ENCODE peak calls at places on chromosomes 7 and 10, in ten cellular contexts. A is T-helper 17 cell; N is activated T-cell treated with anti-CD3 and anti-CD28 coated beads, Interleukin-2, amount 50 U/mL, for 4 hours; B is chondrocyte; T is fibroblast of mammary gland; Y is RWPE1; F is cardiac muscle cell; Z is stromal cell of bone marrow; L is lung; Q is hepatic stellate cell. W is an unnamed sample.
A peak's percentile ranks its signal among the peaks of the same experiment; 100 is the strongest.

GRCh38 chr7:20283997-20284396 is 46.7 kb upstream of the ITGB8 start:
- DNase-seq in A (no peak), N (no peak), B (no peak), T (no peak), Y (no peak), F (no peak), Z (no peak), L (no peak), Q (no peak), W (no peak)

GRCh38 chr10:53403688-53404087 is 631.1 kb upstream of the MBL2 start:
- DNase-seq in A (no peak), N (no peak), B (no peak), T (no peak), Y (no peak), F (peak; percentile 20), Z (no peak), L (peak; percentile 39), Q (no peak), W (peak; percentile 0)

GRCh38 chr10:116766241-116767198 is 24.2 kb upstream of the HSPA12A start:
- DNase-seq in A (no peak), N (no peak), B (no peak), T (no peak), Y (no peak), F (no peak), Z (no peak), L (no peak), Q (no peak), W (no peak)

GRCh38 chr7:12267542-12267941 is 56.4 kb downstream of the TMEM106B start:
- DNase-seq in A (no peak), N (no peak), B (no peak), T (no peak), Y (no peak), F (no peak), Z (no peak), L (no peak), Q (no peak), W (no peak)

GRCh38 chr10:48684792-48685651 is at the start of gene WDFY4:
- DNase-seq in A (no peak), N (no peak), B (no peak), T (no peak), Y (no peak), F (no peak), Z (no peak), L (peak; percentile 49), Q (no peak), W (no peak)

GRCh38 chr10:80855348-80855971 is 317.8 kb downstream of the SH2D4B start:
- DNase-seq in A (no peak), N (no peak), B (no peak), T (no peak), Y (peak; percentile 8), F (peak; percentile 56), Z (no peak), L (no peak), Q (peak; percentile 2), W (no peak)

GRCh38 chr7:5681979-5682546 is 99.4 kb downstream of the RNF216 start:
- DNase-seq in A (no peak), N (no peak), B (peak; percentile 36), T (no peak), Y (no peak), F (no peak), Z (no peak), L (no peak), Q (no peak), W (no peak)

GRCh38 chr10:14670551-14671240 is 104.0 kb downstream of the FAM107B start:
- DNase-seq in A (no peak), N (no peak), B (no peak), T (peak; percentile 36), Y (no peak), F (no peak), Z (no peak), L (no peak), Q (peak; percentile 19), W (no peak)

GRCh38 chr7:158754746-158755444 is 50.3 kb upstream of the NCAPG2 start:
- DNase-seq in A (no peak), N (no peak), B (no peak), T (peak; percentile 24), Y (no peak), F (no peak), Z (no peak), L (no peak), Q (no peak), W (no peak)

GRCh38 chr10:6778992-6779701 is 199.1 kb upstream of the PRKCQ start:
- DNase-seq in A (no peak), N (no peak), B (no peak), T (peak; percentile 99), Y (peak; percentile 97), F (no peak), Z (peak; percentile 89), L (peak; percentile 41), Q (no peak), W (peak; percentile 97)

GRCh38 chr7:45644237-45644636 is 70.1 kb downstream of the ADCY1 start:
- DNase-seq in A (no peak), N (no peak), B (no peak), T (no peak), Y (no peak), F (no peak), Z (no peak), L (peak; percentile 26), Q (no peak), W (no peak)

GRCh38 chr10:97685395-97685958 is 1.6 kb downstream of the AVPI1 start:
- DNase-seq in A (no peak), N (no peak), B (no peak), T (peak; percentile 23), Y (peak; percentile 74), F (peak; percentile 48), Z (no peak), L (no peak), Q (no peak), W (no peak)

GRCh38 chr10:99709480-99710229 is 22.3 kb downstream of the COX15 start:
- DNase-seq in A (no peak), N (no peak), B (no peak), T (peak; percentile 67), Y (no peak), F (peak; percentile 73), Z (peak; percentile 55), L (no peak), Q (peak; percentile 44), W (peak; percentile 54)

GRCh38 chr10:4826788-4827324 is 849 bp downstream of the AKR1E2 start:
- DNase-seq in A (no peak), N (no peak), B (no peak), T (no peak), Y (no peak), F (no peak), Z (no peak), L (no peak), Q (no peak), W (no peak)

GRCh38 chr10:33309410-33309809 is 25.1 kb downstream of the NRP1 start:
- DNase-seq in A (no peak), N (no peak), B (no peak), T (no peak), Y (no peak), F (no peak), Z (no peak), L (no peak), Q (no peak), W (no peak)

GRCh38 chr7:1368682-1369571 is 90.3 kb downstream of the MICALL2 start:
- DNase-seq in A (no peak), N (no peak), B (peak; percentile 75), T (no peak), Y (peak; percentile 77), F (peak; percentile 79), Z (no peak), L (no peak), Q (no peak), W (no peak)

GRCh38 chr7:75843470-75844116 is 30.0 kb upstream of the CCL24 start:
- DNase-seq in A (no peak), N (no peak), B (no peak), T (no peak), Y (no peak), F (no peak), Z (no peak), L (no peak), Q (no peak), W (no peak)

GRCh38 chr10:128915630-128916029 is 551.4 kb upstream of the MGMT start:
- DNase-seq in A (no peak), N (no peak), B (no peak), T (no peak), Y (no peak), F (no peak), Z (no peak), L (no peak), Q (no peak), W (no peak)

GRCh38 chr7:116673504-116673865 is 1.5 kb downstream of the MET start:
- DNase-seq in A (no peak), N (no peak), B (no peak), T (no peak), Y (no peak), F (no peak), Z (no peak), L (no peak), Q (no peak), W (no peak)

GRCh38 chr10:6108631-6109443 is 20.0 kb downstream of the RBM17 start:
- DNase-seq in A (no peak), N (no peak), B (no peak), T (peak; percentile 59), Y (peak; percentile 49), F (peak; percentile 64), Z (no peak), L (no peak), Q (peak; percentile 45), W (peak; percentile 47)

GRCh38 chr7:143884276-143884977 is 17.5 kb downstream of the TCAF1 start:
- DNase-seq in A (no peak), N (no peak), B (no peak), T (no peak), Y (no peak), F (no peak), Z (no peak), L (no peak), Q (no peak), W (no peak)

GRCh38 chr10:131972474-131973071 is 9.2 kb downstream of the BNIP3 start:
- DNase-seq in A (no peak), N (no peak), B (no peak), T (peak; percentile 56), Y (no peak), F (no peak), Z (peak; percentile 31), L (no peak), Q (peak; percentile 72), W (no peak)

GRCh38 chr7:7889791-7890568 is 78.6 kb upstream of the GLCCI1 start:
- DNase-seq in A (no peak), N (no peak), B (no peak), T (no peak), Y (no peak), F (no peak), Z (no peak), L (no peak), Q (no peak), W (no peak)

GRCh38 chr10:77637474-77637985 is at the start of gene KCNMA1:
- DNase-seq in A (no peak), N (no peak), B (no peak), T (no peak), Y (peak; percentile 41), F (peak; percentile 41), Z (no peak), L (no peak), Q (peak; percentile 48), W (peak; percentile 67)

GRCh38 chr10:29026065-29026797 is 262.6 kb upstream of the LYZL1 start:
- DNase-seq in A (no peak), N (no peak), B (no peak), T (no peak), Y (no peak), F (peak; percentile 17), Z (no peak), L (no peak), Q (no peak), W (no peak)

GRCh38 chr10:88226891-88227290 is 356.2 kb downstream of the RNLS start:
- DNase-seq in A (no peak), N (no peak), B (no peak), T (peak; percentile 23), Y (no peak), F (no peak), Z (no peak), L (no peak), Q (no peak), W (no peak)

GRCh38 chr7:142800699-142801260 is 30.0 kb downstream of the PRSS2 start:
- DNase-seq in A (no peak), N (no peak), B (no peak), T (no peak), Y (no peak), F (no peak), Z (no peak), L (peak; percentile 25), Q (no peak), W (no peak)

GRCh38 chr7:114481995-114482394 is 67.4 kb downstream of the FOXP2 start:
- DNase-seq in A (no peak), N (no peak), B (no peak), T (peak; percentile 76), Y (peak; percentile 11), F (no peak), Z (peak; percentile 5), L (no peak), Q (no peak), W (peak; percentile 7)